ENCODE peak calls at places on chromosomes 12 and 14, in eight cellular contexts. One of them, this sample, is unnamed.

GRCh38 chr14:78581222-78581621 is 411.0 kb downstream of the NRXN3 start:
- DNase-seq in AG10803: no peak
- DNase-seq in ELR: no peak
- DNase-seq in activated T-helper 1 cell treated with anti-CD3 and anti-CD28 coated beads, Interleukin-2, amount 50 U/mL, for 16 hours: no peak
- DNase-seq in HuH-7: no peak
- DNase-seq in HuH-7.5: no peak
- DNase-seq in amniotic stem cell: no peak
- DNase-seq in amygdala: no peak
- DNase-seq in this sample: no peak

GRCh38 chr12:29655861-29656260 is 127.9 kb downstream of the TMTC1 start:
- DNase-seq in ELR: no peak
- DNase-seq in amniotic stem cell: no peak
- DNase-seq in AG10803: no peak
- DNase-seq in HuH-7.5: no peak
- DNase-seq in HuH-7: no peak
- DNase-seq in activated T-helper 1 cell treated with anti-CD3 and anti-CD28 coated beads, Interleukin-2, amount 50 U/mL, for 16 hours: no peak
- DNase-seq in amygdala: no peak
- DNase-seq in this sample: no peak

GRCh38 chr12:18284461-18284860 is 23.1 kb downstream of the PIK3C2G start:
- DNase-seq in ELR: no peak
- DNase-seq in HuH-7.5: no peak
- DNase-seq in amygdala: no peak
- DNase-seq in AG10803: no peak
- DNase-seq in amniotic stem cell: no peak
- DNase-seq in HuH-7: no peak
- DNase-seq in activated T-helper 1 cell treated with anti-CD3 and anti-CD28 coated beads, Interleukin-2, amount 50 U/mL, for 16 hours: no peak
- DNase-seq in this sample: peak

GRCh38 chr14:94936411-94936892 is 166.5 kb upstream of the GSC start:
- DNase-seq in HuH-7.5: no peak
- DNase-seq in ELR: no peak
- DNase-seq in AG10803: peak
- DNase-seq in amniotic stem cell: no peak
- DNase-seq in amygdala: peak
- DNase-seq in activated T-helper 1 cell treated with anti-CD3 and anti-CD28 coated beads, Interleukin-2, amount 50 U/mL, for 16 hours: no peak
- DNase-seq in HuH-7: no peak
- DNase-seq in this sample: no peak

GRCh38 chr14:46574236-46574970 is 77.2 kb downstream of the RPL10L start:
- DNase-seq in HuH-7.5: no peak
- DNase-seq in amniotic stem cell: no peak
- DNase-seq in ELR: peak
- DNase-seq in amygdala: no peak
- DNase-seq in HuH-7: no peak
- DNase-seq in activated T-helper 1 cell treated with anti-CD3 and anti-CD28 coated beads, Interleukin-2, amount 50 U/mL, for 16 hours: no peak
- DNase-seq in AG10803: no peak
- DNase-seq in this sample: no peak

GRCh38 chr12:99611117-99611516 is 36.4 kb upstream of the GARIN6 start:
- DNase-seq in HuH-7: no peak
- DNase-seq in HuH-7.5: no peak
- DNase-seq in amygdala: no peak
- DNase-seq in amniotic stem cell: peak
- DNase-seq in ELR: peak
- DNase-seq in AG10803: no peak
- DNase-seq in activated T-helper 1 cell treated with anti-CD3 and anti-CD28 coated beads, Interleukin-2, amount 50 U/mL, for 16 hours: no peak
- DNase-seq in this sample: no peak

GRCh38 chr12:113478351-113479011 is 6.8 kb upstream of the LHX5 start:
- DNase-seq in amniotic stem cell: no peak
- DNase-seq in ELR: no peak
- DNase-seq in HuH-7.5: no peak
- DNase-seq in amygdala: no peak
- DNase-seq in HuH-7: no peak
- DNase-seq in activated T-helper 1 cell treated with anti-CD3 and anti-CD28 coated beads, Interleukin-2, amount 50 U/mL, for 16 hours: no peak
- DNase-seq in AG10803: no peak
- DNase-seq in this sample: no peak

GRCh38 chr12:2667716-2668440 is 126.9 kb upstream of the FKBP4 start:
- DNase-seq in HuH-7: no peak
- DNase-seq in amygdala: no peak
- DNase-seq in activated T-helper 1 cell treated with anti-CD3 and anti-CD28 coated beads, Interleukin-2, amount 50 U/mL, for 16 hours: no peak
- DNase-seq in ELR: no peak
- DNase-seq in amniotic stem cell: no peak
- DNase-seq in AG10803: no peak
- DNase-seq in HuH-7.5: no peak
- DNase-seq in this sample: no peak

GRCh38 chr12:105357162-105357691 is 26.7 kb downstream of the C12orf75 start:
- DNase-seq in HuH-7: no peak
- DNase-seq in AG10803: no peak
- DNase-seq in ELR: peak
- DNase-seq in activated T-helper 1 cell treated with anti-CD3 and anti-CD28 coated beads, Interleukin-2, amount 50 U/mL, for 16 hours: no peak
- DNase-seq in amygdala: no peak
- DNase-seq in HuH-7.5: no peak
- DNase-seq in amniotic stem cell: no peak
- DNase-seq in this sample: no peak

This sample was measured in cardiac muscle cell.